ENCODE peak calls at places on chromosomes 16 and 17, in five cellular contexts. One of them, this sample, is unnamed.

GRCh38 chr17:81254955-81255717 is 16.0 kb downstream of the NDUFAF8 start:
- ATAC-seq in stimulated activated naive CD8-positive, alpha-beta T cell treated with anti-CD3 and anti-CD28 coated beads, Interleukin-15, Interleukin-2, amounts not matched to agents 100 U/mL and 50 U/mL, for 24 hours: no peak
- ATAC-seq in activated naive CD8-positive, alpha-beta T cell treated with anti-CD3 and anti-CD28 coated beads, Interleukin-2, amount 50 U/mL, for 24 hours: no peak
- ATAC-seq in heart right ventricle: peak
- ATAC-seq in sciatic nerve: peak
- ATAC-seq in this sample: no peak

GRCh38 chr17:9937164-9937835 is 32.2 kb upstream of the RCVRN start:
- ATAC-seq in stimulated activated naive CD8-positive, alpha-beta T cell treated with anti-CD3 and anti-CD28 coated beads, Interleukin-15, Interleukin-2, amounts not matched to agents 100 U/mL and 50 U/mL, for 24 hours: no peak
- ATAC-seq in activated naive CD8-positive, alpha-beta T cell treated with anti-CD3 and anti-CD28 coated beads, Interleukin-2, amount 50 U/mL, for 24 hours: no peak
- ATAC-seq in heart right ventricle: peak
- ATAC-seq in sciatic nerve: peak
- ATAC-seq in this sample: no peak

GRCh38 chr17:15403276-15403939 is 62.0 kb upstream of the TEKT3 start:
- ATAC-seq in stimulated activated naive CD8-positive, alpha-beta T cell treated with anti-CD3 and anti-CD28 coated beads, Interleukin-15, Interleukin-2, amounts not matched to agents 100 U/mL and 50 U/mL, for 24 hours: no peak
- ATAC-seq in activated naive CD8-positive, alpha-beta T cell treated with anti-CD3 and anti-CD28 coated beads, Interleukin-2, amount 50 U/mL, for 24 hours: no peak
- ATAC-seq in heart right ventricle: peak
- ATAC-seq in sciatic nerve: no peak
- ATAC-seq in this sample: no peak

GRCh38 chr16:67459858-67460144 is 21.2 kb downstream of the ATP6V0D1 start:
- ATAC-seq in stimulated activated naive CD8-positive, alpha-beta T cell treated with anti-CD3 and anti-CD28 coated beads, Interleukin-15, Interleukin-2, amounts not matched to agents 100 U/mL and 50 U/mL, for 24 hours: no peak
- ATAC-seq in activated naive CD8-positive, alpha-beta T cell treated with anti-CD3 and anti-CD28 coated beads, Interleukin-2, amount 50 U/mL, for 24 hours: no peak
- ATAC-seq in heart right ventricle: peak
- ATAC-seq in sciatic nerve: peak
- ATAC-seq in this sample: no peak

GRCh38 chr16:30722443-30722842 is 23.5 kb downstream of the SRCAP start:
- ATAC-seq in stimulated activated naive CD8-positive, alpha-beta T cell treated with anti-CD3 and anti-CD28 coated beads, Interleukin-15, Interleukin-2, amounts not matched to agents 100 U/mL and 50 U/mL, for 24 hours: no peak
- ATAC-seq in activated naive CD8-positive, alpha-beta T cell treated with anti-CD3 and anti-CD28 coated beads, Interleukin-2, amount 50 U/mL, for 24 hours: peak
- ATAC-seq in heart right ventricle: no peak
- ATAC-seq in sciatic nerve: peak
- ATAC-seq in this sample: no peak

GRCh38 chr16:69939821-69940585 is 11.1 kb upstream of the CLEC18A start:
- ATAC-seq in stimulated activated naive CD8-positive, alpha-beta T cell treated with anti-CD3 and anti-CD28 coated beads, Interleukin-15, Interleukin-2, amounts not matched to agents 100 U/mL and 50 U/mL, for 24 hours: no peak
- ATAC-seq in activated naive CD8-positive, alpha-beta T cell treated with anti-CD3 and anti-CD28 coated beads, Interleukin-2, amount 50 U/mL, for 24 hours: no peak
- ATAC-seq in heart right ventricle: no peak
- ATAC-seq in sciatic nerve: no peak
- ATAC-seq in this sample: no peak

GRCh38 chr16:72025404-72026114 is 17.0 kb downstream of the DHODH start:
- ATAC-seq in stimulated activated naive CD8-positive, alpha-beta T cell treated with anti-CD3 and anti-CD28 coated beads, Interleukin-15, Interleukin-2, amounts not matched to agents 100 U/mL and 50 U/mL, for 24 hours: no peak
- ATAC-seq in activated naive CD8-positive, alpha-beta T cell treated with anti-CD3 and anti-CD28 coated beads, Interleukin-2, amount 50 U/mL, for 24 hours: no peak
- ATAC-seq in heart right ventricle: no peak
- ATAC-seq in sciatic nerve: no peak
- ATAC-seq in this sample: no peak

GRCh38 chr17:27647755-27648154 is 16.8 kb downstream of the LGALS9 start:
- ATAC-seq in stimulated activated naive CD8-positive, alpha-beta T cell treated with anti-CD3 and anti-CD28 coated beads, Interleukin-15, Interleukin-2, amounts not matched to agents 100 U/mL and 50 U/mL, for 24 hours: no peak
- ATAC-seq in activated naive CD8-positive, alpha-beta T cell treated with anti-CD3 and anti-CD28 coated beads, Interleukin-2, amount 50 U/mL, for 24 hours: no peak
- ATAC-seq in heart right ventricle: no peak
- ATAC-seq in sciatic nerve: no peak
- ATAC-seq in this sample: no peak

GRCh38 chr17:81923302-81924260 is 4.0 kb downstream of the MAFG start:
- ATAC-seq in stimulated activated naive CD8-positive, alpha-beta T cell treated with anti-CD3 and anti-CD28 coated beads, Interleukin-15, Interleukin-2, amounts not matched to agents 100 U/mL and 50 U/mL, for 24 hours: no peak
- ATAC-seq in activated naive CD8-positive, alpha-beta T cell treated with anti-CD3 and anti-CD28 coated beads, Interleukin-2, amount 50 U/mL, for 24 hours: no peak
- ATAC-seq in heart right ventricle: peak
- ATAC-seq in sciatic nerve: peak
- ATAC-seq in this sample: no peak

GRCh38 chr17:44864831-44865230 is 17.1 kb downstream of the HIGD1B start:
- ATAC-seq in stimulated activated naive CD8-positive, alpha-beta T cell treated with anti-CD3 and anti-CD28 coated beads, Interleukin-15, Interleukin-2, amounts not matched to agents 100 U/mL and 50 U/mL, for 24 hours: no peak
- ATAC-seq in activated naive CD8-positive, alpha-beta T cell treated with anti-CD3 and anti-CD28 coated beads, Interleukin-2, amount 50 U/mL, for 24 hours: no peak
- ATAC-seq in heart right ventricle: peak
- ATAC-seq in sciatic nerve: peak
- ATAC-seq in this sample: peak

GRCh38 chr16:80717611-80718010 is 86.8 kb downstream of the CDYL2 start:
- ATAC-seq in stimulated activated naive CD8-positive, alpha-beta T cell treated with anti-CD3 and anti-CD28 coated beads, Interleukin-15, Interleukin-2, amounts not matched to agents 100 U/mL and 50 U/mL, for 24 hours: no peak
- ATAC-seq in activated naive CD8-positive, alpha-beta T cell treated with anti-CD3 and anti-CD28 coated beads, Interleukin-2, amount 50 U/mL, for 24 hours: no peak
- ATAC-seq in heart right ventricle: no peak
- ATAC-seq in sciatic nerve: no peak
- ATAC-seq in this sample: no peak

GRCh38 chr16:72474511-72475123 is 302.7 kb upstream of the PMFBP1 start:
- ATAC-seq in stimulated activated naive CD8-positive, alpha-beta T cell treated with anti-CD3 and anti-CD28 coated beads, Interleukin-15, Interleukin-2, amounts not matched to agents 100 U/mL and 50 U/mL, for 24 hours: peak
- ATAC-seq in activated naive CD8-positive, alpha-beta T cell treated with anti-CD3 and anti-CD28 coated beads, Interleukin-2, amount 50 U/mL, for 24 hours: peak
- ATAC-seq in heart right ventricle: no peak
- ATAC-seq in sciatic nerve: no peak
- ATAC-seq in this sample: peak

GRCh38 chr17:42675984-42676423 is 790 bp downstream of the PLEKHH3 start:
- ATAC-seq in stimulated activated naive CD8-positive, alpha-beta T cell treated with anti-CD3 and anti-CD28 coated beads, Interleukin-15, Interleukin-2, amounts not matched to agents 100 U/mL and 50 U/mL, for 24 hours: no peak
- ATAC-seq in activated naive CD8-positive, alpha-beta T cell treated with anti-CD3 and anti-CD28 coated beads, Interleukin-2, amount 50 U/mL, for 24 hours: no peak
- ATAC-seq in heart right ventricle: peak
- ATAC-seq in sciatic nerve: no peak
- ATAC-seq in this sample: no peak

GRCh38 chr17:61168506-61168905 is 231.1 kb upstream of the TBX2 start:
- ATAC-seq in stimulated activated naive CD8-positive, alpha-beta T cell treated with anti-CD3 and anti-CD28 coated beads, Interleukin-15, Interleukin-2, amounts not matched to agents 100 U/mL and 50 U/mL, for 24 hours: no peak
- ATAC-seq in activated naive CD8-positive, alpha-beta T cell treated with anti-CD3 and anti-CD28 coated beads, Interleukin-2, amount 50 U/mL, for 24 hours: peak
- ATAC-seq in heart right ventricle: no peak
- ATAC-seq in sciatic nerve: no peak
- ATAC-seq in this sample: peak

GRCh38 chr17:48589831-48590602 is at the start of gene HOXB3:
- ATAC-seq in stimulated activated naive CD8-positive, alpha-beta T cell treated with anti-CD3 and anti-CD28 coated beads, Interleukin-15, Interleukin-2, amounts not matched to agents 100 U/mL and 50 U/mL, for 24 hours: no peak
- ATAC-seq in activated naive CD8-positive, alpha-beta T cell treated with anti-CD3 and anti-CD28 coated beads, Interleukin-2, amount 50 U/mL, for 24 hours: no peak
- ATAC-seq in heart right ventricle: no peak
- ATAC-seq in sciatic nerve: no peak
- ATAC-seq in this sample: no peak

GRCh38 chr16:57548424-57548823 is 6.0 kb downstream of the ADGRG5 start:
- ATAC-seq in stimulated activated naive CD8-positive, alpha-beta T cell treated with anti-CD3 and anti-CD28 coated beads, Interleukin-15, Interleukin-2, amounts not matched to agents 100 U/mL and 50 U/mL, for 24 hours: no peak
- ATAC-seq in activated naive CD8-positive, alpha-beta T cell treated with anti-CD3 and anti-CD28 coated beads, Interleukin-2, amount 50 U/mL, for 24 hours: no peak
- ATAC-seq in heart right ventricle: no peak
- ATAC-seq in sciatic nerve: no peak
- ATAC-seq in this sample: no peak

GRCh38 chr17:9661027-9661426 is 15.7 kb downstream of the USP43 start:
- ATAC-seq in stimulated activated naive CD8-positive, alpha-beta T cell treated with anti-CD3 and anti-CD28 coated beads, Interleukin-15, Interleukin-2, amounts not matched to agents 100 U/mL and 50 U/mL, for 24 hours: no peak
- ATAC-seq in activated naive CD8-positive, alpha-beta T cell treated with anti-CD3 and anti-CD28 coated beads, Interleukin-2, amount 50 U/mL, for 24 hours: no peak
- ATAC-seq in heart right ventricle: no peak
- ATAC-seq in sciatic nerve: no peak
- ATAC-seq in this sample: no peak

GRCh38 chr16:20844588-20844987 is 38.3 kb downstream of the REXO5 start:
- ATAC-seq in stimulated activated naive CD8-positive, alpha-beta T cell treated with anti-CD3 and anti-CD28 coated beads, Interleukin-15, Interleukin-2, amounts not matched to agents 100 U/mL and 50 U/mL, for 24 hours: peak
- ATAC-seq in activated naive CD8-positive, alpha-beta T cell treated with anti-CD3 and anti-CD28 coated beads, Interleukin-2, amount 50 U/mL, for 24 hours: peak
- ATAC-seq in heart right ventricle: no peak
- ATAC-seq in sciatic nerve: peak
- ATAC-seq in this sample: peak

GRCh38 chr17:15966879-15967248 is 21.9 kb downstream of the ADORA2B start:
- ATAC-seq in stimulated activated naive CD8-positive, alpha-beta T cell treated with anti-CD3 and anti-CD28 coated beads, Interleukin-15, Interleukin-2, amounts not matched to agents 100 U/mL and 50 U/mL, for 24 hours: no peak
- ATAC-seq in activated naive CD8-positive, alpha-beta T cell treated with anti-CD3 and anti-CD28 coated beads, Interleukin-2, amount 50 U/mL, for 24 hours: no peak
- ATAC-seq in heart right ventricle: peak
- ATAC-seq in sciatic nerve: peak
- ATAC-seq in this sample: no peak

GRCh38 chr16:90031186-90031930 is 12.1 kb upstream of the DBNDD1 start:
- ATAC-seq in stimulated activated naive CD8-positive, alpha-beta T cell treated with anti-CD3 and anti-CD28 coated beads, Interleukin-15, Interleukin-2, amounts not matched to agents 100 U/mL and 50 U/mL, for 24 hours: no peak
- ATAC-seq in activated naive CD8-positive, alpha-beta T cell treated with anti-CD3 and anti-CD28 coated beads, Interleukin-2, amount 50 U/mL, for 24 hours: no peak
- ATAC-seq in heart right ventricle: no peak
- ATAC-seq in sciatic nerve: peak
- ATAC-seq in this sample: peak

GRCh38 chr17:7176870-7177209 is 2.3 kb downstream of the ASGR1 start:
- ATAC-seq in stimulated activated naive CD8-positive, alpha-beta T cell treated with anti-CD3 and anti-CD28 coated beads, Interleukin-15, Interleukin-2, amounts not matched to agents 100 U/mL and 50 U/mL, for 24 hours: no peak
- ATAC-seq in activated naive CD8-positive, alpha-beta T cell treated with anti-CD3 and anti-CD28 coated beads, Interleukin-2, amount 50 U/mL, for 24 hours: no peak
- ATAC-seq in heart right ventricle: peak
- ATAC-seq in sciatic nerve: peak
- ATAC-seq in this sample: no peak

GRCh38 chr16:78128920-78129319 is 29.5 kb downstream of the WWOX start:
- ATAC-seq in stimulated activated naive CD8-positive, alpha-beta T cell treated with anti-CD3 and anti-CD28 coated beads, Interleukin-15, Interleukin-2, amounts not matched to agents 100 U/mL and 50 U/mL, for 24 hours: no peak
- ATAC-seq in activated naive CD8-positive, alpha-beta T cell treated with anti-CD3 and anti-CD28 coated beads, Interleukin-2, amount 50 U/mL, for 24 hours: no peak
- ATAC-seq in heart right ventricle: peak
- ATAC-seq in sciatic nerve: peak
- ATAC-seq in this sample: no peak

GRCh38 chr16:30743690-30744089 is 4.5 kb upstream of the PHKG2 start:
- ATAC-seq in stimulated activated naive CD8-positive, alpha-beta T cell treated with anti-CD3 and anti-CD28 coated beads, Interleukin-15, Interleukin-2, amounts not matched to agents 100 U/mL and 50 U/mL, for 24 hours: no peak
- ATAC-seq in activated naive CD8-positive, alpha-beta T cell treated with anti-CD3 and anti-CD28 coated beads, Interleukin-2, amount 50 U/mL, for 24 hours: no peak
- ATAC-seq in heart right ventricle: peak
- ATAC-seq in sciatic nerve: peak
- ATAC-seq in this sample: no peak